ENCODE peak calls at places on chromosome 9, in six cellular contexts. One of them, this sample, is unnamed.

GRCh38 chr9:131013015-131013755 is 4.2 kb downstream of the LAMC3 start:
- DNase-seq in AG04449: no peak
- DNase-seq in IMR-90: no peak
- DNase-seq in lower lobe of right lung: no peak
- DNase-seq in tibial nerve: no peak
- DNase-seq in AG10803: no peak
- DNase-seq in this sample: no peak

GRCh38 chr9:120331913-120332312 is 248.1 kb downstream of the CDK5RAP2 start:
- DNase-seq in AG10803: no peak
- DNase-seq in IMR-90: no peak
- DNase-seq in tibial nerve: no peak
- DNase-seq in AG04449: no peak
- DNase-seq in lower lobe of right lung: no peak
- DNase-seq in this sample: peak

GRCh38 chr9:29393064-29393463 is 1819.8 kb upstream of the C9orf72 start:
- DNase-seq in tibial nerve: no peak
- DNase-seq in AG10803: no peak
- DNase-seq in AG04449: no peak
- DNase-seq in IMR-90: no peak
- DNase-seq in lower lobe of right lung: no peak
- DNase-seq in this sample: peak

GRCh38 chr9:21964925-21965385 is 29.2 kb downstream of the CDKN2A start:
- DNase-seq in AG04449: no peak
- DNase-seq in AG10803: peak
- DNase-seq in lower lobe of right lung: no peak
- DNase-seq in IMR-90: no peak
- DNase-seq in tibial nerve: no peak
- DNase-seq in this sample: peak

GRCh38 chr9:129460323-129461261 is 160.3 kb downstream of the C9orf50 start:
- DNase-seq in tibial nerve: peak
- DNase-seq in AG04449: peak
- DNase-seq in AG10803: peak
- DNase-seq in IMR-90: peak
- DNase-seq in lower lobe of right lung: peak
- DNase-seq in this sample: peak

GRCh38 chr9:132878695-132879064 is at the start of gene SPACA9:
- DNase-seq in lower lobe of right lung: peak
- DNase-seq in IMR-90: peak
- DNase-seq in AG04449: no peak
- DNase-seq in tibial nerve: peak
- DNase-seq in AG10803: peak
- DNase-seq in this sample: peak

GRCh38 chr9:81685763-81686613 is 3.4 kb downstream of the TLE1 start:
- DNase-seq in IMR-90: peak
- DNase-seq in AG04449: no peak
- DNase-seq in lower lobe of right lung: no peak
- DNase-seq in AG10803: peak
- DNase-seq in tibial nerve: no peak
- DNase-seq in this sample: peak

GRCh38 chr9:27726244-27727141 is 153.2 kb upstream of the C9orf72 start:
- DNase-seq in AG10803: peak
- DNase-seq in tibial nerve: peak
- DNase-seq in AG04449: peak
- DNase-seq in IMR-90: peak
- DNase-seq in lower lobe of right lung: no peak
- DNase-seq in this sample: peak

GRCh38 chr9:14238044-14238443 is 75.9 kb downstream of the NFIB start:
- DNase-seq in IMR-90: peak
- DNase-seq in lower lobe of right lung: no peak
- DNase-seq in AG10803: no peak
- DNase-seq in AG04449: no peak
- DNase-seq in tibial nerve: no peak
- DNase-seq in this sample: peak

GRCh38 chr9:121153642-121154041 is 48.0 kb downstream of the RAB14 start:
- DNase-seq in AG04449: no peak
- DNase-seq in AG10803: no peak
- DNase-seq in IMR-90: no peak
- DNase-seq in tibial nerve: no peak
- DNase-seq in lower lobe of right lung: no peak
- DNase-seq in this sample: no peak

GRCh38 chr9:129632460-129632859 is 6.5 kb downstream of the NTMT1 start:
- DNase-seq in tibial nerve: no peak
- DNase-seq in lower lobe of right lung: no peak
- DNase-seq in AG10803: no peak
- DNase-seq in AG04449: no peak
- DNase-seq in IMR-90: peak
- DNase-seq in this sample: peak

GRCh38 chr9:6845881-6846280 is 88.1 kb downstream of the KDM4C start:
- DNase-seq in IMR-90: peak
- DNase-seq in AG10803: peak
- DNase-seq in AG04449: no peak
- DNase-seq in tibial nerve: no peak
- DNase-seq in lower lobe of right lung: no peak
- DNase-seq in this sample: no peak

GRCh38 chr9:13719981-13720380 is 440.5 kb upstream of the MPDZ start:
- DNase-seq in tibial nerve: no peak
- DNase-seq in AG04449: no peak
- DNase-seq in AG10803: peak
- DNase-seq in lower lobe of right lung: no peak
- DNase-seq in IMR-90: peak
- DNase-seq in this sample: peak

GRCh38 chr9:95143591-95144561 is 173.6 kb downstream of the FANCC start:
- DNase-seq in AG04449: no peak
- DNase-seq in IMR-90: peak
- DNase-seq in tibial nerve: peak
- DNase-seq in lower lobe of right lung: peak
- DNase-seq in AG10803: peak
- DNase-seq in this sample: peak

GRCh38 chr9:134233022-134233421 is 68.7 kb upstream of the RNU6ATAC start:
- DNase-seq in tibial nerve: no peak
- DNase-seq in AG10803: no peak
- DNase-seq in IMR-90: no peak
- DNase-seq in lower lobe of right lung: peak
- DNase-seq in AG04449: no peak
- DNase-seq in this sample: no peak

GRCh38 chr9:136240941-136241340 is 4.7 kb downstream of the QSOX2 start:
- DNase-seq in IMR-90: no peak
- DNase-seq in tibial nerve: no peak
- DNase-seq in AG04449: no peak
- DNase-seq in AG10803: no peak
- DNase-seq in lower lobe of right lung: no peak
- DNase-seq in this sample: no peak

GRCh38 chr9:37976714-37977477 is 73.0 kb upstream of the SLC25A51 start:
- DNase-seq in AG10803: peak
- DNase-seq in lower lobe of right lung: no peak
- DNase-seq in IMR-90: peak
- DNase-seq in tibial nerve: peak
- DNase-seq in AG04449: peak
- DNase-seq in this sample: peak

GRCh38 chr9:93298498-93299417 is 114.8 kb downstream of the WNK2 start:
- DNase-seq in tibial nerve: no peak
- DNase-seq in AG04449: no peak
- DNase-seq in IMR-90: no peak
- DNase-seq in AG10803: no peak
- DNase-seq in lower lobe of right lung: peak
- DNase-seq in this sample: no peak

GRCh38 chr9:98479967-98480847 is 224.8 kb upstream of the TBC1D2 start:
- DNase-seq in lower lobe of right lung: no peak
- DNase-seq in AG10803: no peak
- DNase-seq in AG04449: no peak
- DNase-seq in IMR-90: peak
- DNase-seq in tibial nerve: no peak
- DNase-seq in this sample: peak

GRCh38 chr9:16726023-16726422 is 144.4 kb downstream of the BNC2 start:
- DNase-seq in lower lobe of right lung: no peak
- DNase-seq in AG10803: peak
- DNase-seq in IMR-90: peak
- DNase-seq in tibial nerve: no peak
- DNase-seq in AG04449: no peak
- DNase-seq in this sample: peak

GRCh38 chr9:10704720-10705119 is 91.9 kb upstream of the PTPRD start:
- DNase-seq in lower lobe of right lung: no peak
- DNase-seq in tibial nerve: no peak
- DNase-seq in AG10803: no peak
- DNase-seq in AG04449: no peak
- DNase-seq in IMR-90: no peak
- DNase-seq in this sample: peak

GRCh38 chr9:70060883-70061507 is 17.3 kb downstream of the MAMDC2 start:
- DNase-seq in AG04449: no peak
- DNase-seq in AG10803: no peak
- DNase-seq in tibial nerve: no peak
- DNase-seq in lower lobe of right lung: no peak
- DNase-seq in IMR-90: no peak
- DNase-seq in this sample: no peak

GRCh38 chr9:2157277-2158105 is 142.3 kb downstream of the SMARCA2 start:
- DNase-seq in IMR-90: peak
- DNase-seq in lower lobe of right lung: peak
- DNase-seq in AG10803: peak
- DNase-seq in AG04449: no peak
- DNase-seq in tibial nerve: no peak
- DNase-seq in this sample: peak

GRCh38 chr9:127305450-127306226 is 41.1 kb downstream of the GARNL3 start:
- DNase-seq in lower lobe of right lung: no peak
- DNase-seq in AG10803: no peak
- DNase-seq in AG04449: no peak
- DNase-seq in tibial nerve: no peak
- DNase-seq in IMR-90: no peak
- DNase-seq in this sample: no peak
- TF ChIP-seq CTCF in lower lobe of right lung: no peak
- TF ChIP-seq CTCF in AG10803: no peak
- TF ChIP-seq CTCF in AG04449: no peak
- TF ChIP-seq CTCF in tibial nerve: no peak
- TF ChIP-seq CTCF in IMR-90: no peak
- TF ChIP-seq CTCF in this sample: no peak

GRCh38 chr9:109726122-109726521 is 53.9 kb upstream of the PALM2AKAP2 start:
- DNase-seq in lower lobe of right lung: no peak
- DNase-seq in AG10803: no peak
- DNase-seq in AG04449: no peak
- DNase-seq in IMR-90: no peak
- DNase-seq in tibial nerve: no peak
- DNase-seq in this sample: no peak

GRCh38 chr9:109729513-109729912 is 50.5 kb upstream of the PALM2AKAP2 start:
- DNase-seq in AG04449: no peak
- DNase-seq in lower lobe of right lung: no peak
- DNase-seq in AG10803: no peak
- DNase-seq in tibial nerve: no peak
- DNase-seq in IMR-90: no peak
- DNase-seq in this sample: no peak

GRCh38 chr9:109728696-109729300 is 51.2 kb upstream of the PALM2AKAP2 start:
- DNase-seq in AG04449: no peak
- DNase-seq in lower lobe of right lung: no peak
- DNase-seq in tibial nerve: no peak
- DNase-seq in IMR-90: no peak
- DNase-seq in AG10803: peak
- DNase-seq in this sample: no peak

GRCh38 chr9:109733690-109734089 is 46.3 kb upstream of the PALM2AKAP2 start:
- DNase-seq in lower lobe of right lung: no peak
- DNase-seq in tibial nerve: no peak
- DNase-seq in IMR-90: peak
- DNase-seq in AG10803: peak
- DNase-seq in AG04449: no peak
- DNase-seq in this sample: peak

DNA sequence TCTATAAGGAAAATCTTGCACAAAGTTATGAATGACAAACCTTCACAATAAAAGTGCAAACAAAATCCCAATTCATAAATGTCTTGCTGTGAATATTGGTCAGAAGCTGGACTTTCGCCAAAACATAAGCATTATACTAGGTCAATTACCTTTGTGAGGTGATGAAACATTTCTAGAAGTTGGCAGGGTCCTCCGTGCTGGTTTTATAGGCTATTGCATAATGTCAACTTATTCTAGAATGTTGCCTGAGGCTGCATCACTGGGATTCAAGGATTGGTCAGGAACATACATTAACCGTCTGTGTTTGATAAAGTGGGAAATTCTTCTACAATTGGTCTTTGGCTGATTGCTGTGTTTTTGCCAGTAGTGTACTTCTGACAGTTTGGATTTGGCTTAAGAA is 49.8 kb upstream of the PALM2AKAP2 start:
- DNase-seq in AG04449: no peak
- DNase-seq in AG10803: peak
- DNase-seq in IMR-90: no peak
- DNase-seq in tibial nerve: no peak
- DNase-seq in lower lobe of right lung: no peak
- DNase-seq in this sample: no peak
- TF ChIP-seq CTCF in AG04449: no peak
- TF ChIP-seq CTCF in AG10803: no peak
- TF ChIP-seq CTCF in IMR-90: no peak
- TF ChIP-seq CTCF in tibial nerve: no peak
- TF ChIP-seq CTCF in lower lobe of right lung: no peak
- TF ChIP-seq CTCF in this sample: no peak

DNA sequence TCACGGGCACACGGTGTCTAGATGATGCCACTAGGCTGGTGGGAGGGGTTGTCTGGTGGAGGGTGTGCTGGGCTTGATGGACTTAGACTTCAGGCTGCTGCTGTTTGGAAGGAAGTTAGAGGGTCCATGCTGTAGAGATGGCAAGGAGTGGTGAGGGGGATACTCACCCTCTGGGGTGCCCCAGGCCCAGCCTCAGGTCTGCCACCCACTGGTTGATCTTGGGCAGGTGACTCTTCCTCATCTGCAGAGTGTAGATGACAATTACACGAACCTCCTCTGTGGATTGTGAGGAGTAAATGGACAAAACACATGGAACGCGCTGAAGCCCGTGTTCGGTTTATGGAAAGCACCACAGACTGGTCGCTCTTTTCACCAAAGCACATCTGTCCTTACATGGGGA is 58.1 kb downstream of the ZNF618 start:
- DNase-seq in tibial nerve: peak
- DNase-seq in AG10803: no peak
- DNase-seq in lower lobe of right lung: no peak
- DNase-seq in IMR-90: no peak
- DNase-seq in AG04449: no peak
- DNase-seq in this sample: no peak
- TF ChIP-seq CTCF in tibial nerve: no peak
- TF ChIP-seq CTCF in AG10803: no peak
- TF ChIP-seq CTCF in lower lobe of right lung: no peak
- TF ChIP-seq CTCF in IMR-90: no peak
- TF ChIP-seq CTCF in AG04449: no peak
- TF ChIP-seq CTCF in this sample: no peak

GRCh38 chr9:122349201-122349600 is 21.6 kb upstream of the PTGS1 start:
- DNase-seq in AG04449: no peak
- DNase-seq in IMR-90: no peak
- DNase-seq in tibial nerve: no peak
- DNase-seq in AG10803: no peak
- DNase-seq in lower lobe of right lung: no peak
- DNase-seq in this sample: no peak

GRCh38 chr9:122348288-122348777 is 22.5 kb upstream of the PTGS1 start:
- DNase-seq in IMR-90: no peak
- DNase-seq in AG04449: no peak
- DNase-seq in AG10803: no peak
- DNase-seq in tibial nerve: no peak
- DNase-seq in lower lobe of right lung: no peak
- DNase-seq in this sample: no peak

GRCh38 chr9:122346478-122347347 is 24.1 kb upstream of the PTGS1 start:
- DNase-seq in tibial nerve: no peak
- DNase-seq in AG04449: no peak
- DNase-seq in AG10803: no peak
- DNase-seq in IMR-90: no peak
- DNase-seq in lower lobe of right lung: peak
- DNase-seq in this sample: no peak

GRCh38 chr9:122348791-122349190 is 22.0 kb upstream of the PTGS1 start:
- DNase-seq in lower lobe of right lung: no peak
- DNase-seq in IMR-90: no peak
- DNase-seq in AG04449: no peak
- DNase-seq in tibial nerve: no peak
- DNase-seq in AG10803: no peak
- DNase-seq in this sample: no peak

GRCh38 chr9:122347348-122348287 is 23.2 kb upstream of the PTGS1 start:
- DNase-seq in AG04449: no peak
- DNase-seq in tibial nerve: no peak
- DNase-seq in IMR-90: no peak
- DNase-seq in lower lobe of right lung: no peak
- DNase-seq in AG10803: peak
- DNase-seq in this sample: peak
- TF ChIP-seq CTCF in AG04449: no peak
- TF ChIP-seq CTCF in tibial nerve: no peak
- TF ChIP-seq CTCF in IMR-90: no peak
- TF ChIP-seq CTCF in lower lobe of right lung: no peak
- TF ChIP-seq CTCF in AG10803: peak
- TF ChIP-seq CTCF in this sample: no peak

This sample was measured in fibroblast of mammary gland.